ENCODE peak calls at places on chromosomes 5 and 9, in six cellular contexts. T, J, W, A, Q and E are unnamed samples.

GRCh38 chr5:108003178-108003577 is 332.4 kb upstream of the EFNA5 start:
- DNase-seq in T (no peak), A (no peak), W (peak; percentile 50), J (peak; percentile 74), Q (peak; percentile 6), E (no peak)

GRCh38 chr9:134500931-134501265 is 140.7 kb upstream of the COL5A1 start:
- DNase-seq in T (no peak), W (no peak), J (no peak), Q (no peak), A (no peak), E (no peak)

GRCh38 chr5:138696501-138696900 is 56.7 kb upstream of the CTNNA1 start:
- DNase-seq in Q (no peak), J (peak; percentile 81), W (peak; percentile 18), T (no peak), A (no peak), E (no peak)

GRCh38 chr5:96431376-96432244 is 1.4 kb downstream of the PCSK1 start:
- DNase-seq in J (peak; percentile 57), W (no peak), Q (peak; percentile 76), A (no peak), T (no peak), E (peak; percentile 39)

GRCh38 chr5:81825237-81825636 is 74.3 kb upstream of the SSBP2 start:
- DNase-seq in A (no peak), T (no peak), Q (peak; percentile 83), W (peak; percentile 74), J (peak; percentile 67), E (no peak)

GRCh38 chr5:64872044-64872443 is 103.3 kb downstream of the CWC27 start:
- DNase-seq in T (no peak), A (no peak), Q (no peak), J (peak; percentile 35), W (no peak), E (no peak)

GRCh38 chr5:175681975-175682354 is 24.1 kb downstream of the HRH2 start:
- DNase-seq in A (no peak), W (no peak), T (no peak), J (no peak), Q (no peak), E (peak; percentile 25)

GRCh38 chr5:133483406-133484090 is 128.8 kb downstream of the FSTL4 start:
- DNase-seq in T (no peak), W (no peak), Q (peak; percentile 63), J (no peak), A (no peak), E (no peak)